ENCODE peak calls at places on chromosome 16, in ten cellular contexts. One of them, this sample, is unnamed.

GRCh38 chr16:12245923-12246290 is 269.4 kb downstream of the SNX29 start:
- DNase-seq in fibroblast of pulmonary artery: no peak
- DNase-seq in body of pancreas: peak
- DNase-seq in mucosa of descending colon: peak
- DNase-seq in B cell: no peak
- DNase-seq in CD8-positive, alpha-beta T cell: no peak
- DNase-seq in epithelial cell of esophagus: no peak
- DNase-seq in ovary: no peak
- DNase-seq in lung: no peak
- DNase-seq in AG10803: no peak
- DNase-seq in this sample: no peak

GRCh38 chr16:4272114-4272954 is 489 bp downstream of the TFAP4 start:
- DNase-seq in CD8-positive, alpha-beta T cell: no peak
- DNase-seq in lung: peak
- DNase-seq in fibroblast of pulmonary artery: no peak
- DNase-seq in mucosa of descending colon: peak
- DNase-seq in epithelial cell of esophagus: peak
- DNase-seq in ovary: no peak
- DNase-seq in B cell: peak
- DNase-seq in body of pancreas: peak
- DNase-seq in AG10803: peak
- DNase-seq in this sample: no peak

GRCh38 chr16:81928975-81929374 is 82.3 kb downstream of the SDR42E1 start:
- DNase-seq in B cell: no peak
- DNase-seq in body of pancreas: no peak
- DNase-seq in AG10803: no peak
- DNase-seq in ovary: no peak
- DNase-seq in epithelial cell of esophagus: peak
- DNase-seq in lung: peak
- DNase-seq in mucosa of descending colon: peak
- DNase-seq in fibroblast of pulmonary artery: no peak
- DNase-seq in CD8-positive, alpha-beta T cell: no peak
- DNase-seq in this sample: no peak

GRCh38 chr16:65094009-65094408 is 27.9 kb downstream of the CDH11 start:
- DNase-seq in epithelial cell of esophagus: no peak
- DNase-seq in mucosa of descending colon: no peak
- DNase-seq in CD8-positive, alpha-beta T cell: no peak
- DNase-seq in AG10803: no peak
- DNase-seq in body of pancreas: no peak
- DNase-seq in B cell: no peak
- DNase-seq in ovary: no peak
- DNase-seq in fibroblast of pulmonary artery: no peak
- DNase-seq in lung: no peak
- DNase-seq in this sample: no peak

GRCh38 chr16:1887711-1888354 is 15.9 kb upstream of the MEIOB start:
- DNase-seq in fibroblast of pulmonary artery: no peak
- DNase-seq in body of pancreas: no peak
- DNase-seq in B cell: no peak
- DNase-seq in CD8-positive, alpha-beta T cell: no peak
- DNase-seq in ovary: no peak
- DNase-seq in mucosa of descending colon: peak
- DNase-seq in epithelial cell of esophagus: no peak
- DNase-seq in AG10803: no peak
- DNase-seq in lung: no peak
- DNase-seq in this sample: no peak

GRCh38 chr16:626787-627457 is 3.9 kb upstream of the WFIKKN1 start:
- DNase-seq in AG10803: peak
- DNase-seq in lung: peak
- DNase-seq in fibroblast of pulmonary artery: peak
- DNase-seq in CD8-positive, alpha-beta T cell: no peak
- DNase-seq in body of pancreas: no peak
- DNase-seq in ovary: peak
- DNase-seq in B cell: no peak
- DNase-seq in mucosa of descending colon: peak
- DNase-seq in epithelial cell of esophagus: peak
- DNase-seq in this sample: peak

GRCh38 chr16:84942786-84943185 is 68.5 kb downstream of the ZDHHC7 start:
- DNase-seq in CD8-positive, alpha-beta T cell: no peak
- DNase-seq in ovary: no peak
- DNase-seq in fibroblast of pulmonary artery: no peak
- DNase-seq in AG10803: peak
- DNase-seq in epithelial cell of esophagus: no peak
- DNase-seq in lung: no peak
- DNase-seq in body of pancreas: no peak
- DNase-seq in mucosa of descending colon: no peak
- DNase-seq in B cell: no peak
- DNase-seq in this sample: peak

GRCh38 chr16:10616744-10617640 is 36.6 kb upstream of the EMP2 start:
- DNase-seq in ovary: peak
- DNase-seq in AG10803: peak
- DNase-seq in mucosa of descending colon: peak
- DNase-seq in epithelial cell of esophagus: peak
- DNase-seq in CD8-positive, alpha-beta T cell: no peak
- DNase-seq in lung: peak
- DNase-seq in B cell: no peak
- DNase-seq in body of pancreas: no peak
- DNase-seq in fibroblast of pulmonary artery: peak
- DNase-seq in this sample: peak

GRCh38 chr16:79662122-79662521 is 61.6 kb upstream of the MAF start:
- DNase-seq in CD8-positive, alpha-beta T cell: no peak
- DNase-seq in epithelial cell of esophagus: no peak
- DNase-seq in lung: no peak
- DNase-seq in B cell: no peak
- DNase-seq in mucosa of descending colon: no peak
- DNase-seq in ovary: no peak
- DNase-seq in fibroblast of pulmonary artery: no peak
- DNase-seq in AG10803: no peak
- DNase-seq in body of pancreas: no peak
- DNase-seq in this sample: no peak

GRCh38 chr16:79659352-79659751 is 58.8 kb upstream of the MAF start:
- DNase-seq in AG10803: no peak
- DNase-seq in mucosa of descending colon: no peak
- DNase-seq in ovary: no peak
- DNase-seq in fibroblast of pulmonary artery: no peak
- DNase-seq in CD8-positive, alpha-beta T cell: no peak
- DNase-seq in B cell: no peak
- DNase-seq in body of pancreas: no peak
- DNase-seq in lung: no peak
- DNase-seq in epithelial cell of esophagus: peak
- DNase-seq in this sample: no peak

GRCh38 chr16:79656537-79657115 is 56.1 kb upstream of the MAF start:
- DNase-seq in fibroblast of pulmonary artery: no peak
- DNase-seq in AG10803: no peak
- DNase-seq in CD8-positive, alpha-beta T cell: no peak
- DNase-seq in epithelial cell of esophagus: no peak
- DNase-seq in mucosa of descending colon: no peak
- DNase-seq in ovary: no peak
- DNase-seq in B cell: no peak
- DNase-seq in lung: no peak
- DNase-seq in body of pancreas: peak
- DNase-seq in this sample: no peak

GRCh38 chr16:79661578-79661977 is 61.0 kb upstream of the MAF start:
- DNase-seq in AG10803: no peak
- DNase-seq in body of pancreas: no peak
- DNase-seq in mucosa of descending colon: no peak
- DNase-seq in ovary: no peak
- DNase-seq in epithelial cell of esophagus: no peak
- DNase-seq in fibroblast of pulmonary artery: no peak
- DNase-seq in lung: no peak
- DNase-seq in B cell: no peak
- DNase-seq in CD8-positive, alpha-beta T cell: no peak
- DNase-seq in this sample: no peak

DNA sequence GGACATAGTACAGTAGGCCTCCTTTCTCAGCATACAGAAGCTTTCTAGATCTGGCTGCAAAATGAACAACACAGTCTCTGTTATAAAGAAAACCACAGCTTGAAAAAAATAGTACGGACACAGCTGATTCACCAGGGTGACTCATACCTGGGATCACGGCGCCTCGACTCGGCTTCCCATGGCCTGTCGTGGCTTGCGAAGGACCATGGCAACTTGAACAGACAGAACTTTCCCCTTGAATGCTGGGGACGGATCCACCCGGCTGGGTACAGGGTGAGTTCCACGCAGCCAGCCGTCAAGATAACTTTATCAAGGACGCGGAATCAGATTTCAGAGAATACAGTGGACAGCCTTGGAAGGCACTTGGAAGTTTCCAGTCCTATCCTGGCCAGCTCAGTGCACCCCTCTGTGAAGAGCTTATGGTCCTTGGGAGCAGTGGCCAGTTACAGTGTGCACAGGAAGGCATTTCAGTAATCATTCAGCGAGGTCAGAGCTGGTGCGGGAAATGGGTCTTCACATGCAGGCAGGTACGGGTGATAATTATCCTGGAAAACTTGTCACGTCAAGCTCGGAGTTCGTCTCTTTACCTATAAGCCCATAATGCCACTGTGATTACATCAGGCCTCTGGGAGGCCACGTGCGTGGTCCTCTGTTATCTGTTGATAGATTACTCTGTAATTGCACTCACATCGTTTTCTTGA is 57.9 kb upstream of the MAF start:
- DNase-seq in mucosa of descending colon: peak
- DNase-seq in lung: no peak
- DNase-seq in epithelial cell of esophagus: peak
- DNase-seq in fibroblast of pulmonary artery: peak
- DNase-seq in ovary: peak
- DNase-seq in body of pancreas: peak
- DNase-seq in B cell: no peak
- DNase-seq in CD8-positive, alpha-beta T cell: no peak
- DNase-seq in AG10803: peak
- DNase-seq in this sample: peak
- TF ChIP-seq CTCF in mucosa of descending colon: no peak
- TF ChIP-seq CTCF in lung: no peak
- TF ChIP-seq CTCF in epithelial cell of esophagus: no peak
- TF ChIP-seq CTCF in fibroblast of pulmonary artery: no peak
- TF ChIP-seq CTCF in ovary: no peak
- TF ChIP-seq CTCF in body of pancreas: no peak
- TF ChIP-seq CTCF in B cell: no peak
- TF ChIP-seq CTCF in CD8-positive, alpha-beta T cell: no peak
- TF ChIP-seq CTCF in AG10803: no peak
- TF ChIP-seq CTCF in this sample: no peak

DNA sequence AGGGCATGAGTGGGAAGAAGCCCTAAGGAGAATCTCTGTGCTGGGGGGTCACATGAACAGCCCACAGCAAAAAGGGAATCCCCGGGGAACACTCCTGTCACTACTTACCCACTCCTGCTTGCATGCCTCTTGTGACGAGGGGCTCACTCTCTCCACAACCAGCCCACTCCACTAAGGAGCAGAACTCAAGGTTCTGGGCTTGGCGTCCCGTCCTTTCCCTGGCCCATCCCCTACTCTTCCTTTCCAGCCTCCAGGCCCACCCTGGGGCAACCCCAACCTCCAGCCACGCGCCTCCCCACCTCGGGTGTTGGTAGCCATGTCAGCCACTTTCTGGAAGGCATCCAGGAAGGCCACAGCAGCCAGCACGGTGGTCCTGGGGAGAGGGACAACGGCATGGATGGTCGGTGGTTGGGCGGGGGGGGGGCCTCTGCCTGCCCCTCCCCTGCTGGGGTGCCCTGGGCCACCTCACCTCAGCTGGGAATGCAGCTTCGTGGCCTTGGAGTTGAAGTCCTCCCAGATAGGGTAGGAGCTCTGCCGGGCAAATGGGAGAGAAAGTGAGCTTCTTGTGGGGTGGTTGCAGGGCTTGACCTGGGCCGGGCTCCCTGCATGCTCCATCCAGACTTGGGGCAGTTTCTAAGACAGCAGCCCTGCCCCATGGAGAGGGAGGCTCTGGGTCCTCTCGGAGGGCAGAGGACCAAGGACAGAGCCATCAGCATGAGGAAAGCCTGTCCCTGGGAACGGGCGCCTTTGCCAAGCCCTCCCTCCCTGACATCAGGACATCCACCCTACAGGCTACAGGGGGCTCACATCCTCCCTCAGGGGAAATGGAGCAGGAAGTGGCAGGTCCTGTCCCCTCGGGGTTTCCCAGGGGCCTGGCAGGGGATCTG is 5.1 kb downstream of the MTSS2 start:
- DNase-seq in epithelial cell of esophagus: no peak
- DNase-seq in B cell: no peak
- DNase-seq in ovary: no peak
- DNase-seq in mucosa of descending colon: no peak
- DNase-seq in AG10803: no peak
- DNase-seq in fibroblast of pulmonary artery: no peak
- DNase-seq in lung: no peak
- DNase-seq in body of pancreas: no peak
- DNase-seq in CD8-positive, alpha-beta T cell: peak
- DNase-seq in this sample: no peak
- TF ChIP-seq CTCF in epithelial cell of esophagus: no peak
- TF ChIP-seq CTCF in B cell: no peak
- TF ChIP-seq CTCF in ovary: no peak
- TF ChIP-seq CTCF in mucosa of descending colon: no peak
- TF ChIP-seq CTCF in AG10803: no peak
- TF ChIP-seq CTCF in fibroblast of pulmonary artery: no peak
- TF ChIP-seq CTCF in lung: no peak
- TF ChIP-seq CTCF in body of pancreas: no peak
- TF ChIP-seq CTCF in CD8-positive, alpha-beta T cell: no peak
- TF ChIP-seq CTCF in this sample: no peak

GRCh38 chr16:68739964-68740627 is 3.0 kb downstream of the CDH1 start:
- DNase-seq in epithelial cell of esophagus: peak
- DNase-seq in AG10803: no peak
- DNase-seq in CD8-positive, alpha-beta T cell: no peak
- DNase-seq in body of pancreas: peak
- DNase-seq in B cell: no peak
- DNase-seq in fibroblast of pulmonary artery: no peak
- DNase-seq in lung: no peak
- DNase-seq in mucosa of descending colon: no peak
- DNase-seq in ovary: no peak
- DNase-seq in this sample: no peak

GRCh38 chr16:68736561-68736960 is 531 bp upstream of the CDH1 start:
- DNase-seq in lung: no peak
- DNase-seq in ovary: no peak
- DNase-seq in AG10803: no peak
- DNase-seq in epithelial cell of esophagus: no peak
- DNase-seq in CD8-positive, alpha-beta T cell: no peak
- DNase-seq in B cell: no peak
- DNase-seq in fibroblast of pulmonary artery: no peak
- DNase-seq in body of pancreas: no peak
- DNase-seq in mucosa of descending colon: no peak
- DNase-seq in this sample: no peak

GRCh38 chr16:68737046-68737729 is at the start of gene CDH1:
- DNase-seq in AG10803: no peak
- DNase-seq in B cell: no peak
- DNase-seq in body of pancreas: peak
- DNase-seq in epithelial cell of esophagus: peak
- DNase-seq in fibroblast of pulmonary artery: no peak
- DNase-seq in CD8-positive, alpha-beta T cell: peak
- DNase-seq in lung: peak
- DNase-seq in ovary: peak
- DNase-seq in mucosa of descending colon: peak
- DNase-seq in this sample: no peak

GRCh38 chr16:68740628-68741346 is 3.7 kb downstream of the CDH1 start:
- DNase-seq in AG10803: no peak
- DNase-seq in lung: no peak
- DNase-seq in epithelial cell of esophagus: no peak
- DNase-seq in fibroblast of pulmonary artery: no peak
- DNase-seq in B cell: peak
- DNase-seq in ovary: no peak
- DNase-seq in CD8-positive, alpha-beta T cell: no peak
- DNase-seq in body of pancreas: no peak
- DNase-seq in mucosa of descending colon: no peak
- DNase-seq in this sample: no peak

GRCh38 chr16:68737730-68738590 is 868 bp downstream of the CDH1 start:
- DNase-seq in lung: peak
- DNase-seq in AG10803: no peak
- DNase-seq in CD8-positive, alpha-beta T cell: no peak
- DNase-seq in body of pancreas: peak
- DNase-seq in mucosa of descending colon: peak
- DNase-seq in fibroblast of pulmonary artery: no peak
- DNase-seq in epithelial cell of esophagus: peak
- DNase-seq in B cell: no peak
- DNase-seq in ovary: peak
- DNase-seq in this sample: no peak
- TF ChIP-seq CTCF in lung: no peak
- TF ChIP-seq CTCF in AG10803: no peak
- TF ChIP-seq CTCF in CD8-positive, alpha-beta T cell: no peak
- TF ChIP-seq CTCF in body of pancreas: no peak
- TF ChIP-seq CTCF in mucosa of descending colon: peak
- TF ChIP-seq CTCF in fibroblast of pulmonary artery: no peak
- TF ChIP-seq CTCF in epithelial cell of esophagus: no peak
- TF ChIP-seq CTCF in B cell: no peak
- TF ChIP-seq CTCF in ovary: no peak
- TF ChIP-seq CTCF in this sample: no peak

GRCh38 chr16:86018487-86018886 is 119.5 kb downstream of the IRF8 start:
- DNase-seq in ovary: no peak
- DNase-seq in CD8-positive, alpha-beta T cell: peak
- DNase-seq in lung: peak
- DNase-seq in fibroblast of pulmonary artery: peak
- DNase-seq in epithelial cell of esophagus: no peak
- DNase-seq in mucosa of descending colon: peak
- DNase-seq in AG10803: no peak
- DNase-seq in B cell: peak
- DNase-seq in body of pancreas: peak
- DNase-seq in this sample: peak

GRCh38 chr16:86020971-86021370 is 122.0 kb downstream of the IRF8 start:
- DNase-seq in fibroblast of pulmonary artery: no peak
- DNase-seq in mucosa of descending colon: no peak
- DNase-seq in CD8-positive, alpha-beta T cell: no peak
- DNase-seq in AG10803: no peak
- DNase-seq in epithelial cell of esophagus: no peak
- DNase-seq in B cell: no peak
- DNase-seq in lung: no peak
- DNase-seq in ovary: no peak
- DNase-seq in body of pancreas: no peak
- DNase-seq in this sample: no peak

GRCh38 chr16:86022381-86022960 is 123.5 kb downstream of the IRF8 start:
- DNase-seq in mucosa of descending colon: no peak
- DNase-seq in body of pancreas: no peak
- DNase-seq in ovary: no peak
- DNase-seq in fibroblast of pulmonary artery: no peak
- DNase-seq in B cell: peak
- DNase-seq in epithelial cell of esophagus: no peak
- DNase-seq in lung: no peak
- DNase-seq in CD8-positive, alpha-beta T cell: no peak
- DNase-seq in AG10803: no peak
- DNase-seq in this sample: no peak

GRCh38 chr16:86016201-86016965 is 117.4 kb downstream of the IRF8 start:
- DNase-seq in B cell: peak
- DNase-seq in epithelial cell of esophagus: peak
- DNase-seq in lung: peak
- DNase-seq in CD8-positive, alpha-beta T cell: peak
- DNase-seq in AG10803: peak
- DNase-seq in body of pancreas: peak
- DNase-seq in fibroblast of pulmonary artery: peak
- DNase-seq in mucosa of descending colon: peak
- DNase-seq in ovary: peak
- DNase-seq in this sample: peak

GRCh38 chr16:86019446-86020047 is 120.6 kb downstream of the IRF8 start:
- DNase-seq in CD8-positive, alpha-beta T cell: no peak
- DNase-seq in ovary: no peak
- DNase-seq in B cell: no peak
- DNase-seq in mucosa of descending colon: no peak
- DNase-seq in lung: no peak
- DNase-seq in AG10803: no peak
- DNase-seq in body of pancreas: no peak
- DNase-seq in epithelial cell of esophagus: no peak
- DNase-seq in fibroblast of pulmonary artery: no peak
- DNase-seq in this sample: no peak
- TF ChIP-seq CTCF in CD8-positive, alpha-beta T cell: no peak
- TF ChIP-seq CTCF in ovary: no peak
- TF ChIP-seq CTCF in B cell: no peak
- TF ChIP-seq CTCF in mucosa of descending colon: no peak
- TF ChIP-seq CTCF in lung: no peak
- TF ChIP-seq CTCF in AG10803: peak
- TF ChIP-seq CTCF in body of pancreas: no peak
- TF ChIP-seq CTCF in epithelial cell of esophagus: no peak
- TF ChIP-seq CTCF in fibroblast of pulmonary artery: peak
- TF ChIP-seq CTCF in this sample: peak

This sample was measured in HFFc6.